ENCODE peak calls at places on chromosomes 3 and 15, in eight cellular contexts. V is HFFc6; M is EL; H is activated CD4-positive, alpha-beta T cell treated with anti-CD3 and anti-CD28 coated beads for 1 hour; N is HepG2; F is CD8-positive, alpha-beta T cell; B is H7; K is Caki2. J is an unnamed sample.

GRCh38 chr3:129313983-129314756 is 35.5 kb downstream of the HMCES start:
- DNase-seq in F (peak), H (no peak), V (peak), N (peak), B (peak), K (peak), M (peak), J (no peak)

GRCh38 chr3:104604326-104605010 is 762.2 kb upstream of the ALCAM start:
- DNase-seq in K (peak), H (no peak), N (no peak), B (no peak), F (no peak), V (peak), M (peak), J (no peak)

GRCh38 chr3:142095866-142096265 is 53.5 kb downstream of the TFDP2 start:
- DNase-seq in H (no peak), M (no peak), V (no peak), B (no peak), N (no peak), F (no peak), K (no peak), J (no peak)

GRCh38 chr3:65729973-65730372 is 308.7 kb downstream of the MAGI1 start:
- DNase-seq in B (no peak), K (no peak), H (no peak), F (no peak), N (no peak), V (no peak), M (peak), J (no peak)

GRCh38 chr3:124767259-124767658 is 37.0 kb downstream of the UMPS start:
- DNase-seq in F (no peak), B (no peak), K (no peak), V (no peak), N (no peak), M (no peak), H (no peak), J (no peak)

GRCh38 chr3:43676440-43676839 is 14.3 kb upstream of the ABHD5 start:
- DNase-seq in H (no peak), M (no peak), K (no peak), B (no peak), N (no peak), F (no peak), V (no peak), J (no peak)

GRCh38 chr15:62734706-62735105 is 307.8 kb upstream of the TPM1 start:
- DNase-seq in F (no peak), B (peak), M (no peak), H (no peak), K (no peak), N (no peak), V (no peak), J (no peak)

GRCh38 chr3:178159691-178160090 is 376.5 kb upstream of the KCNMB2 start:
- DNase-seq in B (peak), K (no peak), N (no peak), H (no peak), M (no peak), F (no peak), V (no peak), J (peak)

GRCh38 chr3:150754896-150755295 is 8.1 kb downstream of the SIAH2 start:
- DNase-seq in M (no peak), F (no peak), K (no peak), H (no peak), B (no peak), N (no peak), V (no peak), J (no peak)

GRCh38 chr15:100794008-100794407 is 85.6 kb upstream of the ALDH1A3 start:
- DNase-seq in F (no peak), B (no peak), M (no peak), V (no peak), K (no peak), H (no peak), N (no peak), J (no peak)